ENCODE peak calls at places on chromosomes 11 and 22, in nine cellular contexts. M, A, Y, Q, R, F, J, U and Z are unnamed samples.
A peak's percentile ranks its signal among the peaks of the same experiment; 100 is the strongest.

GRCh38 chr11:108754901-108755625 is 90.2 kb downstream of the DDX10 start:
- DNase-seq in M (no peak), A (no peak), Y (no peak), Q (no peak), R (peak; percentile 46), F (no peak), J (peak; percentile 51), U (no peak), Z (peak; percentile 80)

GRCh38 chr11:13094930-13095687 is 86.0 kb downstream of the RASSF10 start:
- DNase-seq in M (no peak), A (no peak), Y (no peak), Q (no peak), R (no peak), F (no peak), J (no peak), U (no peak), Z (no peak)

GRCh38 chr11:119424276-119424675 is 1.3 kb upstream of the THY1 start:
- DNase-seq in M (no peak), A (no peak), Y (no peak), Q (no peak), R (no peak), F (no peak), J (no peak), U (no peak), Z (no peak)

GRCh38 chr11:122271167-122271566 is 155.2 kb upstream of the BLID start:
- DNase-seq in M (no peak), A (no peak), Y (no peak), Q (no peak), R (no peak), F (no peak), J (no peak), U (no peak), Z (no peak)

GRCh38 chr11:67695606-67696005 is 21.2 kb upstream of the ALDH3B2 start:
- DNase-seq in M (no peak), A (no peak), Y (no peak), Q (no peak), R (no peak), F (no peak), J (no peak), U (no peak), Z (no peak)

GRCh38 chr11:7088921-7089320 is at the start of gene RBMXL2:
- DNase-seq in M (no peak), A (no peak), Y (no peak), Q (no peak), R (no peak), F (no peak), J (no peak), U (no peak), Z (no peak)

GRCh38 chr11:23359297-23359696 is 499.0 kb upstream of the CCDC179 start:
- DNase-seq in M (no peak), A (no peak), Y (peak; percentile 68), Q (no peak), R (peak; percentile 79), F (no peak), J (peak; percentile 90), U (no peak), Z (peak; percentile 93)

GRCh38 chr22:45058622-45058912 is 48.8 kb upstream of the PHF21B start:
- DNase-seq in M (no peak), A (no peak), Y (no peak), Q (no peak), R (no peak), F (no peak), J (no peak), U (no peak), Z (no peak)

GRCh38 chr11:122634507-122634906 is 21.0 kb upstream of the UBASH3B start:
- DNase-seq in M (no peak), A (no peak), Y (no peak), Q (no peak), R (peak; percentile 85), F (no peak), J (no peak), U (peak; percentile 15), Z (peak; percentile 88)

GRCh38 chr11:60916669-60917206 is 2.8 kb downstream of the TMEM109 start:
- DNase-seq in M (no peak), A (no peak), Y (no peak), Q (no peak), R (no peak), F (no peak), J (no peak), U (no peak), Z (no peak)

GRCh38 chr11:88491674-88492073 is 154.1 kb upstream of the CTSC start:
- DNase-seq in M (no peak), A (no peak), Y (no peak), Q (no peak), R (no peak), F (no peak), J (no peak), U (no peak), Z (no peak)

GRCh38 chr11:45385423-45385822 is 99.3 kb upstream of the SYT13 start:
- DNase-seq in M (no peak), A (no peak), Y (no peak), Q (no peak), R (no peak), F (no peak), J (no peak), U (no peak), Z (no peak)

GRCh38 chr22:27238935-27239510 is 562.5 kb downstream of the MN1 start:
- DNase-seq in M (no peak), A (peak; percentile 92), Y (no peak), Q (peak; percentile 82), R (peak; percentile 60), F (peak; percentile 87), J (peak; percentile 96), U (no peak), Z (peak; percentile 87)

GRCh38 chr11:44740967-44741366 is 14.2 kb downstream of the TSPAN18 start:
- DNase-seq in M (no peak), A (no peak), Y (no peak), Q (no peak), R (no peak), F (no peak), J (no peak), U (no peak), Z (no peak)

GRCh38 chr11:102117472-102118113 is 7.3 kb downstream of the YAP1 start:
- DNase-seq in M (no peak), A (no peak), Y (no peak), Q (no peak), R (no peak), F (no peak), J (no peak), U (no peak), Z (no peak)

GRCh38 chr22:42990131-42990838 is 24.7 kb downstream of the PACSIN2 start:
- DNase-seq in M (no peak), A (no peak), Y (peak; percentile 48), Q (no peak), R (peak; percentile 88), F (no peak), J (peak; percentile 54), U (no peak), Z (peak; percentile 94)

GRCh38 chr22:45358127-45358526 is 48.4 kb downstream of the FAM118A start:
- DNase-seq in M (no peak), A (no peak), Y (no peak), Q (no peak), R (no peak), F (no peak), J (no peak), U (no peak), Z (peak; percentile 72)

GRCh38 chr11:79160786-79161403 is 279.9 kb downstream of the TENM4 start:
- DNase-seq in M (no peak), A (no peak), Y (no peak), Q (no peak), R (no peak), F (no peak), J (no peak), U (no peak), Z (peak; percentile 60)

DNA sequence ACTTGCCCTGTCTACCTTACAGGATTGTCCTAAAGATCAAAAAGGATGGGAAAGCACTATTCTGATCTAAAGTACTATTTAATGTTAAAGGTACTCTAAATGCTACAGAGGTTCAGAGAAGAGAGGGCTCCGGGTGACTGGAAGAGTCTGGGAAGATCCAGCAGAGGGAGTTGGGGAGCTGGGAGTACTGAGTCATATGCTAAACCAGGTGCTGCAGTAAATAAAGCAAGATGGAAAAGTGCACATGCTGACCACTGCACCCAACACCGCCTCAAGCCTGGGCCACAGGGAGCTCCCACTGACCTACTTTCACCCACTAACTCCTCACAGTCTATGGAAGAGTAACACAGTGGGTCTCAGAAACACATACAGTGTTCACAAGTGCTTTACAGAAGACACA is 49.3 kb downstream of the WT1 start:
- DNase-seq in M (no peak), A (no peak), Y (no peak), Q (no peak), R (peak; percentile 3), F (no peak), J (no peak), U (peak; percentile 31), Z (peak; percentile 49)
- TF ChIP-seq CTCF in M (no peak), A (peak; percentile 42), Y (no peak), Q (no peak), R (peak; percentile 26), F (peak; percentile 14), J (peak; percentile 62), U (no peak), Z (peak; percentile 64)

GRCh38 chr11:111305871-111306270 is 7.5 kb downstream of the POU2AF3 start:
- DNase-seq in M (no peak), A (no peak), Y (no peak), Q (no peak), R (no peak), F (no peak), J (no peak), U (no peak), Z (no peak)
- TF ChIP-seq CTCF in M (no peak), A (no peak), Y (no peak), Q (no peak), R (no peak), F (no peak), J (no peak), U (no peak), Z (no peak)

GRCh38 chr22:37731804-37732471 is 35.1 kb downstream of the TRIOBP start:
- DNase-seq in M (no peak), A (no peak), Y (no peak), Q (no peak), R (no peak), F (no peak), J (no peak), U (no peak), Z (no peak)
- TF ChIP-seq CTCF in M (no peak), A (no peak), Y (no peak), Q (no peak), R (no peak), F (no peak), J (no peak), U (no peak), Z (no peak)

DNA sequence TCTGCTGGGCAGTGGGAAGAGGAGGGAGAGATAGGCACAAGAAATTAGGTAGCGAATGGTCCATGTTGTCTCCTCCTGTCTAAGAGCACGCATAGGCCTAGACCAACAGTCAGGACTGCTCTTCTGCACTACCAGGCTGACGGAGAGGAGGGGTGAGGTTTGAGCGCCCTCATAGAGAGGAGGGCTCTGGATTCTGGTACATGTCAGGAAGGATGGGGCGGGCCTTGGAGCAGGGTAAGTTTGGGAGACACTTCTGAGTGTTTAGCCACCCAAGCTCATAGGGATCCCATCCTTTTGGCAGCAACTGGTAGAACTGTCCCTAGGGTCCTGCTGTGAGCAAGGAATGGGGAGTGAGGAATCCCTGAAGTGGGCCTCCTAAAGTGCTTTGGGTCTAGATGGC is 60.4 kb downstream of the KCNC1 start:
- DNase-seq in M (no peak), A (no peak), Y (no peak), Q (no peak), R (no peak), F (no peak), J (no peak), U (no peak), Z (no peak)
- TF ChIP-seq CTCF in M (no peak), A (no peak), Y (no peak), Q (no peak), R (no peak), F (no peak), J (no peak), U (no peak), Z (no peak)

GRCh38 chr11:47991266-47991830 is 11.0 kb downstream of the PTPRJ start:
- DNase-seq in M (no peak), A (no peak), Y (no peak), Q (no peak), R (no peak), F (no peak), J (peak; percentile 85), U (no peak), Z (no peak)
- TF ChIP-seq CTCF in M (no peak), A (no peak), Y (no peak), Q (no peak), R (no peak), F (no peak), J (no peak), U (no peak), Z (no peak)